ENCODE peak calls at places on chromosomes 11 and 22, in seven cellular contexts. One of them, this sample, is unnamed. For H3K36me3, the result is how much of the 10 kb centered on the place peaks cover.

GRCh38 chr11:30760341-30760740 is 174.2 kb upstream of the MPPED2 start:
- DNase-seq in SJCRH30: no peak
- DNase-seq in CD4-positive, CD25-positive, alpha-beta regulatory T cell: no peak
- DNase-seq in CD4-positive, alpha-beta memory T cell: no peak
- DNase-seq in fibroblast of lung: no peak
- DNase-seq in H7: no peak
- DNase-seq in uterus: no peak
- DNase-seq in this sample: no peak

GRCh38 chr11:87870081-87870480 is 305.2 kb downstream of the RAB38 start:
- DNase-seq in H7: no peak
- DNase-seq in fibroblast of lung: peak
- DNase-seq in uterus: no peak
- DNase-seq in CD4-positive, alpha-beta memory T cell: no peak
- DNase-seq in CD4-positive, CD25-positive, alpha-beta regulatory T cell: no peak
- DNase-seq in SJCRH30: no peak
- DNase-seq in this sample: no peak

GRCh38 chr22:23388492-23389009 is 191.5 kb downstream of the IGLL1 start:
- DNase-seq in fibroblast of lung: no peak
- DNase-seq in uterus: no peak
- DNase-seq in CD4-positive, alpha-beta memory T cell: no peak
- DNase-seq in SJCRH30: no peak
- DNase-seq in CD4-positive, CD25-positive, alpha-beta regulatory T cell: no peak
- DNase-seq in H7: peak
- DNase-seq in this sample: no peak

GRCh38 chr11:2258501-2259465 is 11.6 kb downstream of the ASCL2 start:
- DNase-seq in H7: peak
- DNase-seq in SJCRH30: no peak
- DNase-seq in fibroblast of lung: no peak
- DNase-seq in CD4-positive, alpha-beta memory T cell: no peak
- DNase-seq in CD4-positive, CD25-positive, alpha-beta regulatory T cell: no peak
- DNase-seq in uterus: no peak
- DNase-seq in this sample: no peak

GRCh38 chr11:29018631-29019030 is 910.4 kb downstream of the METTL15 start:
- DNase-seq in CD4-positive, alpha-beta memory T cell: no peak
- DNase-seq in CD4-positive, CD25-positive, alpha-beta regulatory T cell: no peak
- DNase-seq in uterus: no peak
- DNase-seq in H7: no peak
- DNase-seq in SJCRH30: no peak
- DNase-seq in fibroblast of lung: peak
- DNase-seq in this sample: no peak

GRCh38 chr11:2519517-2519878 is 74.7 kb downstream of the KCNQ1 start:
- DNase-seq in SJCRH30: no peak
- DNase-seq in CD4-positive, alpha-beta memory T cell: no peak
- DNase-seq in H7: no peak
- DNase-seq in CD4-positive, CD25-positive, alpha-beta regulatory T cell: no peak
- DNase-seq in uterus: no peak
- DNase-seq in fibroblast of lung: no peak
- DNase-seq in this sample: no peak

GRCh38 chr11:123973816-123974215 is 3.8 kb downstream of the OR10S1 start:
- DNase-seq in CD4-positive, CD25-positive, alpha-beta regulatory T cell: no peak
- DNase-seq in H7: no peak
- DNase-seq in CD4-positive, alpha-beta memory T cell: no peak
- DNase-seq in fibroblast of lung: peak
- DNase-seq in uterus: no peak
- DNase-seq in SJCRH30: no peak
- DNase-seq in this sample: no peak

GRCh38 chr22:23532756-23533155 is 47.3 kb downstream of the IGLL1 start:
- DNase-seq in CD4-positive, CD25-positive, alpha-beta regulatory T cell: no peak
- DNase-seq in CD4-positive, alpha-beta memory T cell: no peak
- DNase-seq in fibroblast of lung: no peak
- DNase-seq in uterus: no peak
- DNase-seq in SJCRH30: no peak
- DNase-seq in H7: peak
- DNase-seq in this sample: no peak

GRCh38 chr11:103798456-103798855 is 238.0 kb upstream of the DDI1 start:
- DNase-seq in SJCRH30: no peak
- DNase-seq in H7: no peak
- DNase-seq in fibroblast of lung: no peak
- DNase-seq in CD4-positive, alpha-beta memory T cell: no peak
- DNase-seq in CD4-positive, CD25-positive, alpha-beta regulatory T cell: no peak
- DNase-seq in uterus: no peak
- DNase-seq in this sample: no peak

GRCh38 chr11:68524681-68525080 is 64.1 kb downstream of the PPP6R3 start:
- DNase-seq in CD4-positive, alpha-beta memory T cell: no peak
- DNase-seq in SJCRH30: no peak
- DNase-seq in fibroblast of lung: no peak
- DNase-seq in uterus: no peak
- DNase-seq in H7: no peak
- DNase-seq in CD4-positive, CD25-positive, alpha-beta regulatory T cell: no peak
- DNase-seq in this sample: no peak

GRCh38 chr11:102420547-102420946 is 32.0 kb downstream of the TMEM123 start:
- DNase-seq in CD4-positive, alpha-beta memory T cell: no peak
- DNase-seq in uterus: no peak
- DNase-seq in H7: no peak
- DNase-seq in CD4-positive, CD25-positive, alpha-beta regulatory T cell: no peak
- DNase-seq in SJCRH30: no peak
- DNase-seq in fibroblast of lung: no peak
- DNase-seq in this sample: no peak

GRCh38 chr22:50571264-50572175 is 6.7 kb downstream of the CPT1B start:
- DNase-seq in CD4-positive, alpha-beta memory T cell: no peak
- DNase-seq in CD4-positive, CD25-positive, alpha-beta regulatory T cell: no peak
- DNase-seq in uterus: no peak
- DNase-seq in fibroblast of lung: no peak
- DNase-seq in SJCRH30: no peak
- DNase-seq in H7: peak
- DNase-seq in this sample: no peak

GRCh38 chr22:26990503-26991189 is 333.3 kb downstream of the MIAT start:
- DNase-seq in H7: no peak
- DNase-seq in SJCRH30: no peak
- DNase-seq in uterus: no peak
- DNase-seq in CD4-positive, alpha-beta memory T cell: no peak
- DNase-seq in fibroblast of lung: no peak
- DNase-seq in CD4-positive, CD25-positive, alpha-beta regulatory T cell: no peak
- DNase-seq in this sample: no peak

GRCh38 chr11:119774180-119774763 is 45.3 kb upstream of the NECTIN1 start:
- DNase-seq in SJCRH30: peak
- DNase-seq in CD4-positive, CD25-positive, alpha-beta regulatory T cell: no peak
- DNase-seq in CD4-positive, alpha-beta memory T cell: no peak
- DNase-seq in uterus: no peak
- DNase-seq in fibroblast of lung: peak
- DNase-seq in H7: peak
- DNase-seq in this sample: no peak

GRCh38 chr22:39593061-39593930 is 22.7 kb downstream of the CACNA1I start:
- DNase-seq in uterus: no peak
- DNase-seq in CD4-positive, CD25-positive, alpha-beta regulatory T cell: no peak
- DNase-seq in H7: no peak
- DNase-seq in fibroblast of lung: no peak
- DNase-seq in SJCRH30: no peak
- DNase-seq in CD4-positive, alpha-beta memory T cell: no peak
- DNase-seq in this sample: no peak

GRCh38 chr22:19120829-19121630 is 1.2 kb downstream of the DGCR2 start:
- DNase-seq in fibroblast of lung: peak
- DNase-seq in CD4-positive, alpha-beta memory T cell: peak
- DNase-seq in uterus: no peak
- DNase-seq in SJCRH30: no peak
- DNase-seq in CD4-positive, CD25-positive, alpha-beta regulatory T cell: peak
- DNase-seq in H7: peak
- DNase-seq in this sample: no peak

GRCh38 chr11:17695454-17696441 is 23.6 kb upstream of the MYOD1 start:
- DNase-seq in fibroblast of lung: no peak
- DNase-seq in H7: peak
- DNase-seq in CD4-positive, CD25-positive, alpha-beta regulatory T cell: no peak
- DNase-seq in SJCRH30: peak
- DNase-seq in uterus: no peak
- DNase-seq in CD4-positive, alpha-beta memory T cell: no peak
- DNase-seq in this sample: no peak

GRCh38 chr11:128116447-128117240 is 470.7 kb downstream of the ETS1 start:
- DNase-seq in uterus: no peak
- DNase-seq in CD4-positive, alpha-beta memory T cell: no peak
- DNase-seq in fibroblast of lung: no peak
- DNase-seq in H7: no peak
- DNase-seq in CD4-positive, CD25-positive, alpha-beta regulatory T cell: no peak
- DNase-seq in SJCRH30: no peak
- DNase-seq in this sample: no peak

GRCh38 chr11:34531663-34532062 is 18.1 kb upstream of the ELF5 start:
- DNase-seq in fibroblast of lung: no peak
- DNase-seq in SJCRH30: no peak
- DNase-seq in uterus: no peak
- DNase-seq in H7: no peak
- DNase-seq in CD4-positive, CD25-positive, alpha-beta regulatory T cell: no peak
- DNase-seq in CD4-positive, alpha-beta memory T cell: no peak
- DNase-seq in this sample: no peak

GRCh38 chr11:97937501-97937900 is 1083.2 kb upstream of the CNTN5 start:
- DNase-seq in uterus: no peak
- DNase-seq in SJCRH30: no peak
- DNase-seq in fibroblast of lung: peak
- DNase-seq in CD4-positive, alpha-beta memory T cell: no peak
- DNase-seq in H7: no peak
- DNase-seq in CD4-positive, CD25-positive, alpha-beta regulatory T cell: no peak
- DNase-seq in this sample: no peak

GRCh38 chr11:121582296-121582695 is 129.5 kb upstream of the SORL1-AS1 start:
- DNase-seq in SJCRH30: no peak
- DNase-seq in CD4-positive, CD25-positive, alpha-beta regulatory T cell: no peak
- DNase-seq in H7: no peak
- DNase-seq in uterus: no peak
- DNase-seq in fibroblast of lung: no peak
- DNase-seq in CD4-positive, alpha-beta memory T cell: no peak
- DNase-seq in this sample: no peak

GRCh38 chr11:119169272-119169719 is 771 bp downstream of the NLRX1 start:
- DNase-seq in H7: peak
- DNase-seq in SJCRH30: no peak
- DNase-seq in CD4-positive, CD25-positive, alpha-beta regulatory T cell: no peak
- DNase-seq in uterus: peak
- DNase-seq in CD4-positive, alpha-beta memory T cell: no peak
- DNase-seq in fibroblast of lung: peak
- DNase-seq in this sample: no peak

GRCh38 chr11:29343465-29344333 is 673.1 kb downstream of the KCNA4 start:
- DNase-seq in SJCRH30: peak
- DNase-seq in uterus: peak
- DNase-seq in H7: peak
- DNase-seq in CD4-positive, CD25-positive, alpha-beta regulatory T cell: no peak
- DNase-seq in fibroblast of lung: peak
- DNase-seq in CD4-positive, alpha-beta memory T cell: no peak
- DNase-seq in this sample: no peak

GRCh38 chr22:35322126-35322525 is 22.4 kb downstream of the TOM1 start:
- DNase-seq in CD4-positive, CD25-positive, alpha-beta regulatory T cell: no peak
- DNase-seq in fibroblast of lung: no peak
- DNase-seq in H7: no peak
- DNase-seq in CD4-positive, alpha-beta memory T cell: no peak
- DNase-seq in SJCRH30: no peak
- DNase-seq in uterus: no peak
- DNase-seq in this sample: no peak
- H3K36me3 ChIP-seq in CD4-positive, CD25-positive, alpha-beta regulatory T cell: half or more
- H3K36me3 ChIP-seq in fibroblast of lung: under half
- H3K36me3 ChIP-seq in H7: under half
- H3K36me3 ChIP-seq in CD4-positive, alpha-beta memory T cell: half or more
- H3K36me3 ChIP-seq in SJCRH30: under half
- H3K36me3 ChIP-seq in uterus: under half
- H3K36me3 ChIP-seq in this sample: under half

GRCh38 chr11:3700410-3700809 is 29.2 kb upstream of the CHRNA10 start:
- DNase-seq in CD4-positive, alpha-beta memory T cell: no peak
- DNase-seq in H7: no peak
- DNase-seq in CD4-positive, CD25-positive, alpha-beta regulatory T cell: no peak
- DNase-seq in SJCRH30: no peak
- DNase-seq in uterus: no peak
- DNase-seq in fibroblast of lung: no peak
- DNase-seq in this sample: no peak

GRCh38 chr11:3703383-3703782 is 32.2 kb upstream of the CHRNA10 start:
- DNase-seq in CD4-positive, CD25-positive, alpha-beta regulatory T cell: no peak
- DNase-seq in CD4-positive, alpha-beta memory T cell: no peak
- DNase-seq in fibroblast of lung: no peak
- DNase-seq in H7: no peak
- DNase-seq in uterus: no peak
- DNase-seq in SJCRH30: no peak
- DNase-seq in this sample: no peak

DNA sequence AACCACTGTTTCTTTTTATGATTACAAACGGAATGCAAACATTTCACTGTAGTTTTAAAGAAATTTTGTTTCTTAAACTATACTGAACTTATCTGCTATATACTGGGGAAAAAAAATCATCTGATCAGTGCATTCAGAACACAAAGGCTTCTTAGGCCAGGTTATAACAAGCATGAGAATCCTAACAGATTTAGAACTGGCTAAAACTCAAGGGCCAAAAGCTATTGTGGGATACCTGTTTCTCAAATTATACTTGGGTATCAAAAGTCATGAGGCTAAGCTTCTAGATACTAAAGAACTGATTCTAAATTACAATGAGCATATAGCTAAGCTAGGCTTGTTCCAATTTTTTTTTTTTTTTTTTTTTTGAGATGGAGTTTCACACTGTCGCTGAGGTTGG is 29.7 kb upstream of the CHRNA10 start:
- DNase-seq in H7: no peak
- DNase-seq in uterus: no peak
- DNase-seq in CD4-positive, CD25-positive, alpha-beta regulatory T cell: no peak
- DNase-seq in fibroblast of lung: no peak
- DNase-seq in SJCRH30: no peak
- DNase-seq in CD4-positive, alpha-beta memory T cell: no peak
- DNase-seq in this sample: no peak
- H3K36me3 ChIP-seq in H7: under half
- H3K36me3 ChIP-seq in uterus: under half
- H3K36me3 ChIP-seq in CD4-positive, CD25-positive, alpha-beta regulatory T cell: half or more
- H3K36me3 ChIP-seq in fibroblast of lung: under half
- H3K36me3 ChIP-seq in SJCRH30: half or more
- H3K36me3 ChIP-seq in CD4-positive, alpha-beta memory T cell: half or more
- H3K36me3 ChIP-seq in this sample: half or more

DNA sequence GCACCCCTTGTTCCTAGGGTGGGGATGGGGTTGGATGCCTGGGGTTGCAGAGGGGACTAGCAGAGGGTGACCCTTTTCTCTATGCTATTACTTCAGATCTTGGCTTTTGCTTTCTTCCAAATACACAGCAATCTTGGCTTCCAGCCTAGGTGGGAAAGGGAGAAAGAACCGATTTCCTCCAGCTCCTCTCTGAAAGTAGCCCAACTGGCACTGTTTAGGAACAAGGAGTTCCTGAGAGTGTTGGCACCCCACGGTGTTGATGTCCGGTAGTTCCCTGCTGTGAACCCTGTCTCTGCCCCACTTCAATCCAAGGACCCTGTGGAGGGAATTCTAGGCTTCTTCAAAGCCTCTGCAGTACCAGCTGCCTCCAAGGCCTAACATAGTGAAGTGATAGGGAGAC is 1.1 kb upstream of the SLC3A2 start:
- DNase-seq in H7: peak
- DNase-seq in CD4-positive, alpha-beta memory T cell: no peak
- DNase-seq in CD4-positive, CD25-positive, alpha-beta regulatory T cell: no peak
- DNase-seq in SJCRH30: no peak
- DNase-seq in fibroblast of lung: no peak
- DNase-seq in uterus: peak
- DNase-seq in this sample: no peak
- H3K36me3 ChIP-seq in H7: under half
- H3K36me3 ChIP-seq in CD4-positive, alpha-beta memory T cell: under half
- H3K36me3 ChIP-seq in CD4-positive, CD25-positive, alpha-beta regulatory T cell: under half
- H3K36me3 ChIP-seq in SJCRH30: under half
- H3K36me3 ChIP-seq in fibroblast of lung: under half
- H3K36me3 ChIP-seq in uterus: under half
- H3K36me3 ChIP-seq in this sample: under half

DNA sequence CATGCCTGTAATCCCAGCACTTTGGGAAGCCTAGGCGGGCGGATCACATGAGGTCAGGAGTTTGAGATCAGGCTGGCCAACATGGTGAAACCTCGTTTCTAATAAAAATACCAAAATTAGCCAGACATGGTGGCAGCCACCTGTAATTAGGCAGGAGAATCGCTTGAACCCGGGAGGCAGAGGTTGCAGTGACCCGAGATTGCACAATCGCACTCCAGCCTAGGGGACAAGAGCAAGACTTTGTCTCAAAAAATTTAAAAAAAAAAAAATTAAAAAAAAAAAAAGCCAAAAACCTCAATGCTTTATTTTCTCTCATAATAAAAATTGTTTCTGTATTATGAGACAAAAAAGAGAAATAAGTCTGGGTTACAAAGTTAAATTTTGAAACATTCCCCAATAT is 54.2 kb downstream of the RDX start:
- DNase-seq in CD4-positive, CD25-positive, alpha-beta regulatory T cell: no peak
- DNase-seq in H7: no peak
- DNase-seq in CD4-positive, alpha-beta memory T cell: no peak
- DNase-seq in uterus: no peak
- DNase-seq in SJCRH30: no peak
- DNase-seq in fibroblast of lung: no peak
- DNase-seq in this sample: no peak
- H3K36me3 ChIP-seq in CD4-positive, CD25-positive, alpha-beta regulatory T cell: under half
- H3K36me3 ChIP-seq in H7: under half
- H3K36me3 ChIP-seq in CD4-positive, alpha-beta memory T cell: under half
- H3K36me3 ChIP-seq in uterus: under half
- H3K36me3 ChIP-seq in SJCRH30: under half
- H3K36me3 ChIP-seq in fibroblast of lung: under half
- H3K36me3 ChIP-seq in this sample: under half

This sample was measured in CD8-positive, alpha-beta memory T cell.